ENCODE peak calls at places on chromosomes 4 and X, in six cellular contexts. B is upper lobe of right lung, G is cardiac muscle cell, L is fibroblast of pulmonary artery, K is progenitor cell of endocrine pancreas, Y is lower leg skin. A is an unnamed sample.

GRCh38 chr4:168877779-168878491 is 132.1 kb downstream of the CBR4 start:
- DNase-seq in Y (no peak), B (peak; percentile 86), G (peak; percentile 63), L (no peak), K (peak; percentile 26), A (peak; percentile 25)

GRCh38 chr4:23323436-23323835 is 566.4 kb downstream of the PPARGC1A start:
- DNase-seq in G (no peak), B (no peak), L (no peak), Y (no peak), K (no peak), A (no peak)

GRCh38 chr4:188029114-188029513 is 33.5 kb downstream of the ZFP42 start:
- DNase-seq in G (no peak), L (no peak), Y (no peak), B (no peak), K (no peak), A (no peak)

GRCh38 chr4:156111706-156112105 is 158.0 kb upstream of the CTSO start:
- DNase-seq in L (no peak), G (no peak), B (no peak), K (no peak), Y (no peak), A (no peak)

GRCh38 chr4:119725688-119726330 is 97.2 kb upstream of the PDE5A start:
- DNase-seq in G (no peak), B (no peak), K (no peak), L (no peak), Y (no peak), A (no peak)

GRCh38 chrX:56729152-56729557 is at the start of gene NBDY:
- DNase-seq in B (peak; percentile 63), K (peak; percentile 10), G (peak; percentile 52), Y (peak; percentile 15), L (peak; percentile 57), A (peak; percentile 20)

GRCh38 chrX:101219840-101220191 is 230 bp downstream of the DRP2 start:
- DNase-seq in B (no peak), L (peak; percentile 71), K (no peak), Y (no peak), G (peak; percentile 66), A (no peak)

GRCh38 chr4:89469930-89470375 is 162.4 kb upstream of the GPRIN3 start:
- DNase-seq in L (peak; percentile 97), K (no peak), Y (no peak), G (peak; percentile 94), B (no peak), A (no peak)

GRCh38 chrX:111955916-111956315 is 79.9 kb downstream of the TRPC5OS start:
- DNase-seq in Y (no peak), K (no peak), B (no peak), G (no peak), L (no peak), A (no peak)

GRCh38 chrX:148049441-148049840 is 68.3 kb downstream of the FMR1NB start:
- DNase-seq in Y (no peak), L (peak; percentile 50), K (no peak), B (no peak), G (peak; percentile 48), A (no peak)

GRCh38 chrX:135477576-135477975 is 42.9 kb upstream of the INTS6L start:
- DNase-seq in B (peak; percentile 67), K (peak; percentile 23), L (peak; percentile 91), Y (peak; percentile 21), G (peak; percentile 87), A (no peak)

GRCh38 chrX:31499120-31499519 is 427.3 kb upstream of the FTHL17 start:
- DNase-seq in G (peak; percentile 71), K (no peak), B (no peak), L (peak; percentile 69), Y (no peak), A (no peak)

GRCh38 chrX:129529685-129530281 is 6.5 kb upstream of the SMARCA1 start:
- DNase-seq in K (no peak), B (no peak), L (peak; percentile 56), Y (no peak), G (peak; percentile 65), A (no peak)

GRCh38 chr4:109870061-109870460 is 22.2 kb downstream of the LRIT3 start:
- DNase-seq in L (no peak), Y (no peak), K (no peak), G (no peak), B (no peak), A (no peak)

GRCh38 chr4:109861941-109862340 is 14.0 kb downstream of the LRIT3 start:
- DNase-seq in G (no peak), B (no peak), L (no peak), K (no peak), Y (no peak), A (no peak)

GRCh38 chr4:109861271-109861670 is 13.4 kb downstream of the LRIT3 start:
- DNase-seq in G (no peak), Y (no peak), B (no peak), L (no peak), K (no peak), A (no peak)

DNA sequence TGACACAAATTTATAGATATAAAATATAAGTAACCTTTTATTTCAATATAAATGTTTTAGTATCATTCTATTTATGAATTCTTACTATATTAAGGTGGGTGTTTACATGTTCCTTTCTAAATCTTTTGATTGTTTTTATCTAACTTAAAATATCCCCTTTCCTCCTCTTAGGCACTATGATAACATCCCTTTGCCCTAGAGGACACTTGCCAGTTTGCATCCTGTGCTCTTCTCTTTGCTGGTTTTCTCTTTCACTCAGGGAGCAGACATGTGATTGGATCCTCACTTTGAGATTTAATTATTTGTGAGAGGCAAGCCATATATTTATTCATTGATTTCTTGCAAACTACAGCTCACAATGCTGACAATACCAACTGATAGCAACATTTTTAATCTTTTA is 16.2 kb downstream of the LRIT3 start:
- DNase-seq in B (no peak), L (no peak), K (no peak), Y (no peak), G (no peak), A (no peak)
- TF ChIP-seq CTCF in B (no peak), L (no peak), K (no peak), Y (no peak), G (no peak), A (no peak)

GRCh38 chr4:99252746-99253145 is 33.7 kb upstream of the ADH6 start:
- DNase-seq in G (no peak), L (no peak), B (no peak), K (no peak), Y (peak; percentile 57), A (no peak)
- TF ChIP-seq CTCF in G (no peak), L (no peak), B (no peak), K (no peak), Y (no peak), A (no peak)

GRCh38 chr4:139085141-139085540 is 69.6 kb downstream of the NOCT start:
- DNase-seq in Y (no peak), L (peak; percentile 42), G (peak; percentile 35), B (no peak), K (no peak), A (no peak)

GRCh38 chr4:139084425-139085093 is 69.0 kb downstream of the NOCT start:
- DNase-seq in K (no peak), B (no peak), L (peak; percentile 16), G (no peak), Y (no peak), A (no peak)

GRCh38 chr4:139082750-139083532 is 67.4 kb downstream of the NOCT start:
- DNase-seq in Y (peak; percentile 98), L (peak; percentile 97), K (peak; percentile 80), B (peak; percentile 96), G (peak; percentile 98), A (peak; percentile 77)

GRCh38 chr4:139078926-139079325 is 63.3 kb downstream of the NOCT start:
- DNase-seq in Y (no peak), B (no peak), K (no peak), L (no peak), G (no peak), A (no peak)

DNA sequence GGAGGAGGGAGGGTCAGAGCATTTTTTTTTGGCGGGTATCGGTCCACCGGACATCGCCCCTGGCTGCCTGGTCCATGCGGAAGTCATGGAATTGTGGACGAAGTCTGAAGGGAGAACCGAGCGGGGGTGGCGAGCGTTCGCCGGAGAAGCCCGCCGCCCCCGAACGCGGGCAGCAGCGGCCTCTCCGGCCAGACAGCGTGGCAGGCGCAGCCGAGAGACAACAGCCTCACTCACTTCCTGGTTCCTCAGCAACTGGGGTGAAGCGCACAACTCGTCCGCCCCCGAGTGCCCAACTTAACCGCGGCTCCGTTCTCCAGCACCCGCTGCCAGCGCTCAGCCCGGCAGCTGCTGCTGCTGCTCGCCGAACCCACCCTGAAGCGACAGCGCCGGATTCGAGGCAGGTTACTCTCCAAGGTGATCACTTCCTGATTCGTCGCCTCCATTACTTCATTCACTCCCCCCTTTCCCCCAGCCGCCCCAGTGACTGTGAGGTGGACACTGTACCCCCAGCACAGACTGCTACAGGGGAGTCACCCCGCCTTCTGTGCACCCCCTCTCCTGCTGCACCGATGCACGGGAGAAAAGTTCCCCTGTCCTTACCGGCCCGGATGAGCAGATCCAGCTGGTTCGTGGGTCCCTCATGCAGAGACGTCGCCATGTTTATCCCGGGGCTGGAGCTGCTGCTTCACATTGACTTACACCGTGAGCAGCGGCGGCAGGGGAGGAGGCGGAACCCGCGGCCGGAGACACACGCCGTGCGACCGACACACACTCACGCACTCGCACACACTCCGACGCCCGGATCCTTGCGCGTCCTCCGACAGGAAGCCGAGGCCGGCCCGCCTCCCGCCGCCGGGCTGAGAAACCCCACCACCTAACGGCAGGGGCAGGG is 68.2 kb downstream of the NOCT start:
- DNase-seq in K (peak; percentile 83), G (peak; percentile 96), L (peak; percentile 92), Y (peak; percentile 83), B (peak; percentile 95), A (peak; percentile 79)
- TF ChIP-seq CTCF in K (peak; percentile 51), G (peak; percentile 30), L (no peak), Y (no peak), B (peak; percentile 35), A (no peak)

DNA sequence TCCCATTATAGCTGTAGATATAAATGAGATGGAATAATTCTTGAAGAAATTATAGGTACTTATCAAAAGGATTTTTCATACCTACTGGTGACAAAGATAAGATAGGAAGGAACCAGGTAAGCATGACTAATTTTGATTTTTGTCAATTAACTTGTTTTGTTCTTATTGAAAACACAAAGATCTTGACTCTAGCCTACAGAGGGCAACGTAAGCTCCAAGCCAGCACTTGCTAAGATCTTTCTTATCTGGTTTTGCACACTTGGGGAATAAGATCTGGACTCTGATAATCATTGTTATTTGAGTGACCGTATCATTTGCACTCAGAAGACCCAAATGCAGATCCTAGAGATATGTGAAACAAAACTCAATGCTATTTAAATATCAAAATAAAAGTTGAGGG is 223.4 kb downstream of the VEGFC start:
- DNase-seq in G (no peak), K (no peak), B (no peak), L (peak; percentile 17), Y (no peak), A (no peak)
- TF ChIP-seq CTCF in G (peak; percentile 9), K (no peak), B (no peak), L (peak; percentile 23), Y (no peak), A (no peak)

DNA sequence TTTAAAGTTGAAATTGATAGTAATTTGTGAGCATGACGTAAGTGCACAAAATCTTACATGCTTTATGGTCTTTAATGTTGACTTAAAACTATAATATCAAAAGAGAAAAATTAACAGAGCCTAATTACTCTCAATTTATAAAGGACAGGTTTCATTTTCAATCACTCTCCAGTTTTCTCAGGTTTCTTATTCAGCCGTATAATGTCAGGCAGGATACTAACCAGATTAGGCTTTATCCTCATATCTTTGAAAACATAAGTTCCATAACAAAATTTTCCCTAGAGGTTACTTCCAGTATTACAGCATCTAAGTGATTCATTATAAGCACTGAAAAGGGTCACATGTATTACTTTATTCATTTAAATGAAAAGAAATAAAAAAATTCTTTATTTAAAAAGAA is 492.1 kb downstream of the PACRGL start:
- DNase-seq in G (no peak), B (no peak), L (no peak), K (no peak), Y (no peak), A (no peak)
- TF ChIP-seq CTCF in G (no peak), B (no peak), L (no peak), K (peak; percentile 32), Y (no peak), A (no peak)

A was measured in activated B cell treated with CpG ODN at 0.5 μM for 24 hours.